ENCODE peak calls at places on chromosomes 6 and 20, in seven cellular contexts. One of them, this sample, is unnamed. For H3K4me1, the result is how much of the 10 kb centered on the place peaks cover.

GRCh38 chr6:132209351-132209750 is 191.9 kb downstream of the MOXD1 start:
- DNase-seq in lung: no peak
- DNase-seq in breast epithelium: no peak
- DNase-seq in cardiac muscle cell: no peak
- DNase-seq in neural progenitor cell: no peak
- DNase-seq in heart right ventricle: no peak
- DNase-seq in SK-N-SH: no peak
- DNase-seq in this sample: no peak

GRCh38 chr20:57202309-57202708 is 64.1 kb downstream of the BMP7 start:
- DNase-seq in breast epithelium: no peak
- DNase-seq in lung: no peak
- DNase-seq in heart right ventricle: no peak
- DNase-seq in neural progenitor cell: no peak
- DNase-seq in SK-N-SH: no peak
- DNase-seq in cardiac muscle cell: no peak
- DNase-seq in this sample: no peak

GRCh38 chr6:136783021-136783420 is 9.3 kb downstream of the MAP3K5 start:
- DNase-seq in lung: no peak
- DNase-seq in SK-N-SH: no peak
- DNase-seq in neural progenitor cell: no peak
- DNase-seq in cardiac muscle cell: no peak
- DNase-seq in heart right ventricle: no peak
- DNase-seq in breast epithelium: no peak
- DNase-seq in this sample: no peak

GRCh38 chr20:49132995-49133451 is 55.1 kb downstream of the STAU1 start:
- DNase-seq in breast epithelium: no peak
- DNase-seq in neural progenitor cell: peak
- DNase-seq in heart right ventricle: no peak
- DNase-seq in SK-N-SH: peak
- DNase-seq in lung: no peak
- DNase-seq in cardiac muscle cell: peak
- DNase-seq in this sample: no peak

GRCh38 chr6:169839029-169839481 is 87.6 kb downstream of the ERMARD start:
- DNase-seq in cardiac muscle cell: no peak
- DNase-seq in SK-N-SH: peak
- DNase-seq in breast epithelium: no peak
- DNase-seq in heart right ventricle: no peak
- DNase-seq in lung: peak
- DNase-seq in neural progenitor cell: no peak
- DNase-seq in this sample: no peak

GRCh38 chr20:24742436-24742835 is 206.6 kb upstream of the CST7 start:
- DNase-seq in heart right ventricle: no peak
- DNase-seq in lung: no peak
- DNase-seq in neural progenitor cell: no peak
- DNase-seq in SK-N-SH: no peak
- DNase-seq in cardiac muscle cell: no peak
- DNase-seq in breast epithelium: no peak
- DNase-seq in this sample: no peak

GRCh38 chr6:153424719-153425400 is 293.8 kb upstream of the RGS17 start:
- DNase-seq in cardiac muscle cell: no peak
- DNase-seq in breast epithelium: no peak
- DNase-seq in SK-N-SH: no peak
- DNase-seq in lung: no peak
- DNase-seq in heart right ventricle: no peak
- DNase-seq in neural progenitor cell: no peak
- DNase-seq in this sample: no peak

GRCh38 chr20:39874049-39874893 is 814.8 kb downstream of the MAFB start:
- DNase-seq in neural progenitor cell: peak
- DNase-seq in lung: peak
- DNase-seq in cardiac muscle cell: peak
- DNase-seq in SK-N-SH: peak
- DNase-seq in heart right ventricle: peak
- DNase-seq in breast epithelium: peak
- DNase-seq in this sample: no peak

GRCh38 chr6:5308066-5308465 is 46.8 kb downstream of the FARS2 start:
- DNase-seq in breast epithelium: no peak
- DNase-seq in cardiac muscle cell: no peak
- DNase-seq in neural progenitor cell: no peak
- DNase-seq in heart right ventricle: no peak
- DNase-seq in SK-N-SH: no peak
- DNase-seq in lung: no peak
- DNase-seq in this sample: no peak

GRCh38 chr6:129765008-129765407 is 55.0 kb upstream of the ARHGAP18 start:
- DNase-seq in heart right ventricle: no peak
- DNase-seq in lung: no peak
- DNase-seq in cardiac muscle cell: no peak
- DNase-seq in neural progenitor cell: peak
- DNase-seq in SK-N-SH: no peak
- DNase-seq in breast epithelium: no peak
- DNase-seq in this sample: no peak

GRCh38 chr6:144712541-144712940 is 427.4 kb downstream of the UTRN start:
- DNase-seq in breast epithelium: no peak
- DNase-seq in lung: no peak
- DNase-seq in heart right ventricle: no peak
- DNase-seq in cardiac muscle cell: no peak
- DNase-seq in neural progenitor cell: no peak
- DNase-seq in SK-N-SH: no peak
- DNase-seq in this sample: no peak

GRCh38 chr20:51489611-51490010 is 52.9 kb downstream of the NFATC2 start:
- DNase-seq in SK-N-SH: no peak
- DNase-seq in heart right ventricle: no peak
- DNase-seq in breast epithelium: no peak
- DNase-seq in lung: no peak
- DNase-seq in cardiac muscle cell: no peak
- DNase-seq in neural progenitor cell: no peak
- DNase-seq in this sample: no peak

GRCh38 chr20:54195483-54196472 is 12.1 kb upstream of the PFDN4 start:
- DNase-seq in neural progenitor cell: no peak
- DNase-seq in cardiac muscle cell: no peak
- DNase-seq in heart right ventricle: no peak
- DNase-seq in SK-N-SH: no peak
- DNase-seq in breast epithelium: no peak
- DNase-seq in lung: no peak
- DNase-seq in this sample: no peak

GRCh38 chr20:25022680-25023079 is 30.1 kb upstream of the APMAP start:
- DNase-seq in breast epithelium: peak
- DNase-seq in cardiac muscle cell: no peak
- DNase-seq in heart right ventricle: peak
- DNase-seq in neural progenitor cell: no peak
- DNase-seq in lung: peak
- DNase-seq in SK-N-SH: no peak
- DNase-seq in this sample: no peak

GRCh38 chr6:143100429-143100828 is 39.7 kb downstream of the AIG1 start:
- DNase-seq in heart right ventricle: no peak
- DNase-seq in lung: no peak
- DNase-seq in breast epithelium: no peak
- DNase-seq in cardiac muscle cell: no peak
- DNase-seq in neural progenitor cell: no peak
- DNase-seq in SK-N-SH: no peak
- DNase-seq in this sample: no peak

GRCh38 chr6:69664551-69664950 is 132.3 kb downstream of the LMBRD1 start:
- DNase-seq in heart right ventricle: no peak
- DNase-seq in SK-N-SH: no peak
- DNase-seq in cardiac muscle cell: no peak
- DNase-seq in lung: no peak
- DNase-seq in neural progenitor cell: no peak
- DNase-seq in breast epithelium: no peak
- DNase-seq in this sample: no peak

GRCh38 chr6:158536891-158537798 is 22.7 kb upstream of the TMEM181 start:
- DNase-seq in SK-N-SH: peak
- DNase-seq in lung: peak
- DNase-seq in heart right ventricle: no peak
- DNase-seq in breast epithelium: peak
- DNase-seq in neural progenitor cell: peak
- DNase-seq in cardiac muscle cell: peak
- DNase-seq in this sample: no peak

GRCh38 chr6:156993713-156994112 is 216.5 kb downstream of the ARID1B start:
- DNase-seq in lung: no peak
- DNase-seq in neural progenitor cell: no peak
- DNase-seq in SK-N-SH: no peak
- DNase-seq in heart right ventricle: no peak
- DNase-seq in breast epithelium: no peak
- DNase-seq in cardiac muscle cell: no peak
- DNase-seq in this sample: no peak

GRCh38 chr20:5191829-5192569 is 65.2 kb downstream of the CDS2 start:
- DNase-seq in heart right ventricle: no peak
- DNase-seq in lung: no peak
- DNase-seq in breast epithelium: no peak
- DNase-seq in cardiac muscle cell: peak
- DNase-seq in SK-N-SH: peak
- DNase-seq in neural progenitor cell: peak
- DNase-seq in this sample: peak

GRCh38 chr6:34572585-34572984 is 16.5 kb upstream of the SPDEF start:
- DNase-seq in SK-N-SH: peak
- DNase-seq in heart right ventricle: no peak
- DNase-seq in lung: no peak
- DNase-seq in breast epithelium: no peak
- DNase-seq in neural progenitor cell: no peak
- DNase-seq in cardiac muscle cell: no peak
- DNase-seq in this sample: no peak

GRCh38 chr6:84422380-84422968 is 195.0 kb upstream of the CEP162 start:
- DNase-seq in cardiac muscle cell: peak
- DNase-seq in heart right ventricle: peak
- DNase-seq in SK-N-SH: peak
- DNase-seq in breast epithelium: no peak
- DNase-seq in neural progenitor cell: peak
- DNase-seq in lung: peak
- DNase-seq in this sample: no peak

GRCh38 chr6:46756469-46757205 is 9.9 kb downstream of the ANKRD66 start:
- DNase-seq in heart right ventricle: no peak
- DNase-seq in SK-N-SH: no peak
- DNase-seq in neural progenitor cell: peak
- DNase-seq in cardiac muscle cell: peak
- DNase-seq in lung: no peak
- DNase-seq in breast epithelium: no peak
- DNase-seq in this sample: no peak

GRCh38 chr6:26216015-26216885 is 129.0 kb downstream of the HFE start:
- DNase-seq in neural progenitor cell: peak
- DNase-seq in lung: no peak
- DNase-seq in breast epithelium: no peak
- DNase-seq in cardiac muscle cell: peak
- DNase-seq in heart right ventricle: no peak
- DNase-seq in SK-N-SH: peak
- DNase-seq in this sample: peak

GRCh38 chr6:26213334-26214075 is 126.3 kb downstream of the HFE start:
- DNase-seq in SK-N-SH: no peak
- DNase-seq in breast epithelium: no peak
- DNase-seq in lung: no peak
- DNase-seq in heart right ventricle: no peak
- DNase-seq in neural progenitor cell: no peak
- DNase-seq in cardiac muscle cell: no peak
- DNase-seq in this sample: no peak

GRCh38 chr6:26215200-26216014 is 128.2 kb downstream of the HFE start:
- DNase-seq in neural progenitor cell: peak
- DNase-seq in cardiac muscle cell: peak
- DNase-seq in SK-N-SH: no peak
- DNase-seq in lung: no peak
- DNase-seq in heart right ventricle: no peak
- DNase-seq in breast epithelium: no peak
- DNase-seq in this sample: peak

GRCh38 chr6:26216886-26217713 is 129.9 kb downstream of the HFE start:
- DNase-seq in cardiac muscle cell: peak
- DNase-seq in breast epithelium: peak
- DNase-seq in heart right ventricle: peak
- DNase-seq in lung: peak
- DNase-seq in neural progenitor cell: peak
- DNase-seq in SK-N-SH: no peak
- DNase-seq in this sample: peak

GRCh38 chr6:26214826-26215199 is 127.6 kb downstream of the HFE start:
- DNase-seq in cardiac muscle cell: no peak
- DNase-seq in breast epithelium: no peak
- DNase-seq in SK-N-SH: no peak
- DNase-seq in lung: no peak
- DNase-seq in heart right ventricle: no peak
- DNase-seq in neural progenitor cell: no peak
- DNase-seq in this sample: no peak
- H3K27ac ChIP-seq in cardiac muscle cell: no peak
- H3K27ac ChIP-seq in breast epithelium: no peak
- H3K27ac ChIP-seq in SK-N-SH: peak
- H3K27ac ChIP-seq in lung: no peak
- H3K27ac ChIP-seq in heart right ventricle: no peak
- H3K27ac ChIP-seq in neural progenitor cell: no peak
- H3K27ac ChIP-seq in this sample: no peak

GRCh38 chr20:47358052-47358671 is 1.7 kb upstream of the ZMYND8 start:
- DNase-seq in SK-N-SH: no peak
- DNase-seq in cardiac muscle cell: no peak
- DNase-seq in heart right ventricle: no peak
- DNase-seq in breast epithelium: no peak
- DNase-seq in neural progenitor cell: no peak
- DNase-seq in lung: no peak
- DNase-seq in this sample: no peak
- H3K4me1 ChIP-seq in SK-N-SH: half or more
- H3K4me1 ChIP-seq in cardiac muscle cell: half or more
- H3K4me1 ChIP-seq in heart right ventricle: half or more
- H3K4me1 ChIP-seq in breast epithelium: under half
- H3K4me1 ChIP-seq in neural progenitor cell: half or more
- H3K4me1 ChIP-seq in lung: half or more
- H3K4me1 ChIP-seq in this sample: half or more

DNA sequence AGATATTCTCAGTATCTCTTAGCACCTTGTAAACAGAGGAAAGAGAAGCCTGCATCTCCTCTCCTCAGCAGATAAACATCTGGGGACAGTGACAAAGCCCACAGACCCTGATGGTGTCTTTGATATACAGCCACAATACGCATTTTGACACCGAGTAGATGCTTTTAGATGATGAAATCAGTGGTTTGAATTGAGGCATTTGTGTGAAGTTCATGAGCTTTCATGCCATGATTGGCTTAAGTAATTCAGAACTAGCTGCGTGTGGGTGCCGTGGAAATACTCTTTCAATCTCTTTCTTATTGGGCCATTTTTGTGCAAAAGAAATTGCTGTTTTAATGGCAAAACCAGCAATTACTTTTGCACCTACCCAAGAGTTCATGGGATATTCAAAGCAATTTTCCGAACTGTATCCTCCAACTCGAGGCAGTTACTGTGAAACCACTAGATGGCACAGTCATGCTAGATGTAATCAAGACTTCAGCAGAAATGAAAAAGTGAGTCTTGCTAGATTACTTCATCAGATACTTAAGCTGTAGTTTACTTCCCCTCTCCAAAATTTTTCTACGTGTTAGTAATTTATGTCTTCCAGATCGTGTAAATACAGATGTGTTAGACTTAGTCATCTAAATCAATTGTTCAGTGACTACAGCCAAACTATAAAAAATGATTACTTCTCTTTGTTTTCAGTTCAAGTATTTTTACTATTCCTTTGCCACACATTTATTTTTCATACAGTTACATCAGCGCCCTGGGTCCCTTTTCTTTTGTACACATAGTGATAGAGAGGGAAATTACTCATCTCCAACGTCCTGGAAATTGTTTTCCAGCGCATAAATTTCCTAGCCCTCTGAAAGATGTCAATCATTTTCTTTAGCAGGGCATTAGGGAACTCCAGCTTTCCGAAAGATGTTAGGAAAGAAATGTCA is 49.4 kb downstream of the IYD start:
- DNase-seq in heart right ventricle: no peak
- DNase-seq in lung: no peak
- DNase-seq in breast epithelium: no peak
- DNase-seq in cardiac muscle cell: peak
- DNase-seq in neural progenitor cell: peak
- DNase-seq in SK-N-SH: peak
- DNase-seq in this sample: no peak
- TF ChIP-seq CTCF in heart right ventricle: peak
- TF ChIP-seq CTCF in lung: peak
- TF ChIP-seq CTCF in breast epithelium: peak
- TF ChIP-seq CTCF in cardiac muscle cell: peak
- TF ChIP-seq CTCF in neural progenitor cell: peak
- TF ChIP-seq CTCF in SK-N-SH: peak
- TF ChIP-seq CTCF in this sample: peak

GRCh38 chr6:68040312-68040778 is 594.7 kb upstream of the ADGRB3 start:
- DNase-seq in heart right ventricle: no peak
- DNase-seq in SK-N-SH: no peak
- DNase-seq in neural progenitor cell: peak
- DNase-seq in cardiac muscle cell: no peak
- DNase-seq in breast epithelium: no peak
- DNase-seq in lung: no peak
- DNase-seq in this sample: no peak
- H3K27ac ChIP-seq in heart right ventricle: peak
- H3K27ac ChIP-seq in SK-N-SH: no peak
- H3K27ac ChIP-seq in neural progenitor cell: no peak
- H3K27ac ChIP-seq in cardiac muscle cell: no peak
- H3K27ac ChIP-seq in breast epithelium: no peak
- H3K27ac ChIP-seq in lung: no peak
- H3K27ac ChIP-seq in this sample: no peak